ENCODE peak calls at places on chromosomes 3 and 15, in six cellular contexts. One of them, this sample, is unnamed.

GRCh38 chr15:58865420-58865880 is 68.0 kb downstream of the SLTM start:
- DNase-seq in K562: no peak
- DNase-seq in H1: no peak
- DNase-seq in HepG2: peak
- DNase-seq in SK-N-SH: no peak
- DNase-seq in GM12878: no peak
- DNase-seq in this sample: no peak

GRCh38 chr3:124599779-124600693 is 130.2 kb upstream of the UMPS start:
- DNase-seq in K562: no peak
- DNase-seq in H1: no peak
- DNase-seq in HepG2: peak
- DNase-seq in SK-N-SH: no peak
- DNase-seq in GM12878: no peak
- DNase-seq in this sample: no peak

GRCh38 chr15:60038111-60038521 is 34.0 kb downstream of the FOXB1 start:
- DNase-seq in K562: no peak
- DNase-seq in H1: no peak
- DNase-seq in HepG2: no peak
- DNase-seq in SK-N-SH: no peak
- DNase-seq in GM12878: no peak
- DNase-seq in this sample: no peak

GRCh38 chr3:126081618-126082333 is 2.1 kb downstream of the SLC41A3 start:
- DNase-seq in K562: peak
- DNase-seq in H1: no peak
- DNase-seq in HepG2: peak
- DNase-seq in SK-N-SH: peak
- DNase-seq in GM12878: no peak
- DNase-seq in this sample: no peak

GRCh38 chr3:68288050-68288449 is 633.6 kb upstream of the SUCLG2 start:
- DNase-seq in K562: no peak
- DNase-seq in H1: no peak
- DNase-seq in HepG2: no peak
- DNase-seq in SK-N-SH: no peak
- DNase-seq in GM12878: no peak
- DNase-seq in this sample: no peak

GRCh38 chr3:112767177-112767576 is 79.5 kb downstream of the CD200R1L start:
- DNase-seq in K562: no peak
- DNase-seq in H1: no peak
- DNase-seq in HepG2: no peak
- DNase-seq in SK-N-SH: no peak
- DNase-seq in GM12878: peak
- DNase-seq in this sample: peak

GRCh38 chr15:98774756-98775497 is 126.6 kb downstream of the IGF1R start:
- DNase-seq in K562: no peak
- DNase-seq in H1: no peak
- DNase-seq in HepG2: peak
- DNase-seq in SK-N-SH: no peak
- DNase-seq in GM12878: no peak
- DNase-seq in this sample: no peak

GRCh38 chr3:71268462-71268999 is 315.0 kb downstream of the FOXP1 start:
- DNase-seq in K562: no peak
- DNase-seq in H1: no peak
- DNase-seq in HepG2: no peak
- DNase-seq in SK-N-SH: no peak
- DNase-seq in GM12878: no peak
- DNase-seq in this sample: no peak

GRCh38 chr3:185645596-185646381 is 59.7 kb downstream of the SENP2 start:
- DNase-seq in K562: no peak
- DNase-seq in H1: no peak
- DNase-seq in HepG2: no peak
- DNase-seq in SK-N-SH: peak
- DNase-seq in GM12878: no peak
- DNase-seq in this sample: no peak
- TF ChIP-seq GABPA in K562: no peak
- TF ChIP-seq GABPA in H1: no peak
- TF ChIP-seq GABPA in HepG2: no peak
- TF ChIP-seq GABPA in SK-N-SH: no peak
- TF ChIP-seq GABPA in GM12878: no peak
- TF ChIP-seq GABPA in this sample: no peak

GRCh38 chr3:185976100-185976499 is 38.3 kb upstream of the TRA2B start:
- DNase-seq in K562: no peak
- DNase-seq in H1: no peak
- DNase-seq in HepG2: no peak
- DNase-seq in SK-N-SH: no peak
- DNase-seq in GM12878: no peak
- DNase-seq in this sample: no peak

GRCh38 chr3:185979721-185980121 is 41.9 kb upstream of the TRA2B start:
- DNase-seq in K562: no peak
- DNase-seq in H1: no peak
- DNase-seq in HepG2: no peak
- DNase-seq in SK-N-SH: no peak
- DNase-seq in GM12878: no peak
- DNase-seq in this sample: no peak

GRCh38 chr3:185978516-185978915 is 40.7 kb upstream of the TRA2B start:
- DNase-seq in K562: no peak
- DNase-seq in H1: no peak
- DNase-seq in HepG2: no peak
- DNase-seq in SK-N-SH: no peak
- DNase-seq in GM12878: no peak
- DNase-seq in this sample: no peak

GRCh38 chr3:185977679-185978040 is 39.8 kb upstream of the TRA2B start:
- DNase-seq in K562: no peak
- DNase-seq in H1: no peak
- DNase-seq in HepG2: no peak
- DNase-seq in SK-N-SH: no peak
- DNase-seq in GM12878: no peak
- DNase-seq in this sample: no peak

GRCh38 chr3:185976977-185977678 is 39.3 kb upstream of the TRA2B start:
- DNase-seq in K562: peak
- DNase-seq in H1: peak
- DNase-seq in HepG2: peak
- DNase-seq in SK-N-SH: peak
- DNase-seq in GM12878: peak
- DNase-seq in this sample: peak
- TF ChIP-seq CTCF in K562: peak
- TF ChIP-seq CTCF in H1: peak
- TF ChIP-seq CTCF in HepG2: peak
- TF ChIP-seq CTCF in SK-N-SH: peak
- TF ChIP-seq CTCF in GM12878: peak
- TF ChIP-seq CTCF in this sample: peak

GRCh38 chr15:42349178-42349577 is 10.1 kb upstream of the CAPN3 start:
- DNase-seq in K562: no peak
- DNase-seq in H1: no peak
- DNase-seq in HepG2: no peak
- DNase-seq in SK-N-SH: no peak
- DNase-seq in GM12878: no peak
- DNase-seq in this sample: no peak
- H3K4me3 ChIP-seq in K562: no peak
- H3K4me3 ChIP-seq in H1: no peak
- H3K4me3 ChIP-seq in HepG2: no peak
- H3K4me3 ChIP-seq in SK-N-SH: no peak
- H3K4me3 ChIP-seq in GM12878: no peak
- H3K4me3 ChIP-seq in this sample: no peak

GRCh38 chr15:36156855-36157521 is 422.4 kb upstream of the CDIN1 start:
- DNase-seq in K562: no peak
- DNase-seq in H1: no peak
- DNase-seq in HepG2: peak
- DNase-seq in SK-N-SH: no peak
- DNase-seq in GM12878: no peak
- DNase-seq in this sample: no peak
- TF ChIP-seq GABPA in K562: no peak
- TF ChIP-seq GABPA in H1: no peak
- TF ChIP-seq GABPA in HepG2: no peak
- TF ChIP-seq GABPA in SK-N-SH: no peak
- TF ChIP-seq GABPA in GM12878: no peak
- TF ChIP-seq GABPA in this sample: no peak